ENCODE peak calls at places on chromosomes 7 and 10, in six cellular contexts. One of them, this sample, is unnamed.

GRCh38 chr10:97543025-97543546 is 29.5 kb upstream of the ANKRD2 start:
- DNase-seq in left lung: peak
- DNase-seq in cardiac fibroblast: peak
- DNase-seq in vagina: peak
- DNase-seq in hepatocyte: peak
- DNase-seq in esophagus muscularis mucosa: no peak
- DNase-seq in this sample: no peak

GRCh38 chr7:35652124-35652523 is 42.8 kb downstream of the HERPUD2 start:
- DNase-seq in esophagus muscularis mucosa: no peak
- DNase-seq in vagina: no peak
- DNase-seq in hepatocyte: no peak
- DNase-seq in left lung: no peak
- DNase-seq in cardiac fibroblast: no peak
- DNase-seq in this sample: peak

GRCh38 chr7:7909376-7909775 is 59.2 kb upstream of the GLCCI1 start:
- DNase-seq in hepatocyte: no peak
- DNase-seq in vagina: no peak
- DNase-seq in cardiac fibroblast: no peak
- DNase-seq in left lung: no peak
- DNase-seq in esophagus muscularis mucosa: no peak
- DNase-seq in this sample: no peak

GRCh38 chr10:130772676-130773075 is 538.8 kb downstream of the TCERG1L start:
- DNase-seq in hepatocyte: no peak
- DNase-seq in vagina: no peak
- DNase-seq in esophagus muscularis mucosa: no peak
- DNase-seq in cardiac fibroblast: no peak
- DNase-seq in left lung: no peak
- DNase-seq in this sample: no peak

GRCh38 chr10:77319557-77319956 is 318.1 kb downstream of the KCNMA1 start:
- DNase-seq in hepatocyte: no peak
- DNase-seq in esophagus muscularis mucosa: no peak
- DNase-seq in cardiac fibroblast: peak
- DNase-seq in vagina: no peak
- DNase-seq in left lung: no peak
- DNase-seq in this sample: no peak

GRCh38 chr7:80493121-80493849 is 18.6 kb downstream of the GNAT3 start:
- DNase-seq in esophagus muscularis mucosa: no peak
- DNase-seq in cardiac fibroblast: no peak
- DNase-seq in left lung: no peak
- DNase-seq in vagina: no peak
- DNase-seq in hepatocyte: no peak
- DNase-seq in this sample: no peak

GRCh38 chr10:26215923-26216576 is 524 bp upstream of the GAD2 start:
- DNase-seq in esophagus muscularis mucosa: peak
- DNase-seq in hepatocyte: peak
- DNase-seq in cardiac fibroblast: peak
- DNase-seq in vagina: no peak
- DNase-seq in left lung: peak
- DNase-seq in this sample: no peak

GRCh38 chr7:38890597-38890996 is 18.4 kb downstream of the VPS41 start:
- DNase-seq in hepatocyte: no peak
- DNase-seq in cardiac fibroblast: no peak
- DNase-seq in vagina: no peak
- DNase-seq in left lung: no peak
- DNase-seq in esophagus muscularis mucosa: no peak
- DNase-seq in this sample: no peak

GRCh38 chr7:81515009-81515408 is 254.8 kb downstream of the HGF start:
- DNase-seq in hepatocyte: no peak
- DNase-seq in left lung: no peak
- DNase-seq in vagina: no peak
- DNase-seq in cardiac fibroblast: peak
- DNase-seq in esophagus muscularis mucosa: no peak
- DNase-seq in this sample: no peak

GRCh38 chr10:119538632-119539358 is 3.7 kb downstream of the RGS10 start:
- DNase-seq in esophagus muscularis mucosa: no peak
- DNase-seq in left lung: no peak
- DNase-seq in cardiac fibroblast: no peak
- DNase-seq in vagina: no peak
- DNase-seq in hepatocyte: no peak
- DNase-seq in this sample: no peak

GRCh38 chr10:113232928-113233511 is 283.0 kb downstream of the TCF7L2 start:
- DNase-seq in cardiac fibroblast: no peak
- DNase-seq in vagina: no peak
- DNase-seq in esophagus muscularis mucosa: peak
- DNase-seq in left lung: no peak
- DNase-seq in hepatocyte: no peak
- DNase-seq in this sample: no peak

GRCh38 chr7:79912213-79912633 is 222.4 kb upstream of the GNAI1 start:
- DNase-seq in vagina: no peak
- DNase-seq in cardiac fibroblast: no peak
- DNase-seq in left lung: no peak
- DNase-seq in esophagus muscularis mucosa: no peak
- DNase-seq in hepatocyte: no peak
- DNase-seq in this sample: no peak

GRCh38 chr10:71084818-71085126 is 127.6 kb upstream of the UNC5B start:
- DNase-seq in left lung: no peak
- DNase-seq in vagina: peak
- DNase-seq in esophagus muscularis mucosa: peak
- DNase-seq in cardiac fibroblast: no peak
- DNase-seq in hepatocyte: no peak
- DNase-seq in this sample: no peak

GRCh38 chr10:65194555-65194954 is 1673.4 kb downstream of the REEP3 start:
- DNase-seq in esophagus muscularis mucosa: no peak
- DNase-seq in vagina: no peak
- DNase-seq in hepatocyte: peak
- DNase-seq in left lung: no peak
- DNase-seq in cardiac fibroblast: peak
- DNase-seq in this sample: no peak

GRCh38 chr10:121999301-121999700 is 10.3 kb downstream of the TACC2 start:
- DNase-seq in left lung: no peak
- DNase-seq in hepatocyte: no peak
- DNase-seq in esophagus muscularis mucosa: no peak
- DNase-seq in vagina: no peak
- DNase-seq in cardiac fibroblast: no peak
- DNase-seq in this sample: no peak

GRCh38 chr10:15427836-15428414 is 56.8 kb upstream of the FAM171A1 start:
- DNase-seq in hepatocyte: peak
- DNase-seq in cardiac fibroblast: peak
- DNase-seq in vagina: no peak
- DNase-seq in esophagus muscularis mucosa: no peak
- DNase-seq in left lung: no peak
- DNase-seq in this sample: no peak

GRCh38 chr10:52212062-52212461 is 102.0 kb upstream of the DKK1 start:
- DNase-seq in esophagus muscularis mucosa: no peak
- DNase-seq in vagina: no peak
- DNase-seq in hepatocyte: peak
- DNase-seq in left lung: no peak
- DNase-seq in cardiac fibroblast: peak
- DNase-seq in this sample: no peak

GRCh38 chr7:97075928-97076327 is 41.6 kb upstream of the SDHAF3 start:
- DNase-seq in cardiac fibroblast: no peak
- DNase-seq in esophagus muscularis mucosa: no peak
- DNase-seq in left lung: no peak
- DNase-seq in hepatocyte: no peak
- DNase-seq in vagina: no peak
- DNase-seq in this sample: no peak

GRCh38 chr10:130790339-130790738 is 521.2 kb downstream of the TCERG1L start:
- DNase-seq in hepatocyte: no peak
- DNase-seq in esophagus muscularis mucosa: no peak
- DNase-seq in left lung: no peak
- DNase-seq in vagina: no peak
- DNase-seq in cardiac fibroblast: no peak
- DNase-seq in this sample: no peak

GRCh38 chr7:37558320-37558719 is 109.7 kb upstream of the ELMO1 start:
- DNase-seq in vagina: no peak
- DNase-seq in hepatocyte: no peak
- DNase-seq in left lung: no peak
- DNase-seq in esophagus muscularis mucosa: no peak
- DNase-seq in cardiac fibroblast: no peak
- DNase-seq in this sample: no peak

GRCh38 chr10:128220011-128220410 is 93.8 kb upstream of the MKI67 start:
- DNase-seq in hepatocyte: peak
- DNase-seq in esophagus muscularis mucosa: no peak
- DNase-seq in vagina: no peak
- DNase-seq in left lung: no peak
- DNase-seq in cardiac fibroblast: no peak
- DNase-seq in this sample: no peak

GRCh38 chr7:98202367-98203195 is 8.7 kb upstream of the BHLHA15 start:
- DNase-seq in vagina: peak
- DNase-seq in cardiac fibroblast: no peak
- DNase-seq in hepatocyte: no peak
- DNase-seq in left lung: no peak
- DNase-seq in esophagus muscularis mucosa: no peak
- DNase-seq in this sample: no peak

GRCh38 chr10:122854648-122855047 is 9.0 kb upstream of the CUZD1 start:
- DNase-seq in hepatocyte: no peak
- DNase-seq in vagina: no peak
- DNase-seq in cardiac fibroblast: peak
- DNase-seq in esophagus muscularis mucosa: no peak
- DNase-seq in left lung: no peak
- DNase-seq in this sample: no peak

GRCh38 chr7:30983042-30983913 is 19.5 kb downstream of the GHRHR start:
- DNase-seq in vagina: no peak
- DNase-seq in cardiac fibroblast: peak
- DNase-seq in esophagus muscularis mucosa: peak
- DNase-seq in left lung: peak
- DNase-seq in hepatocyte: peak
- DNase-seq in this sample: peak

GRCh38 chr7:50304911-50305621 is 550 bp downstream of the IKZF1 start:
- DNase-seq in hepatocyte: no peak
- DNase-seq in cardiac fibroblast: no peak
- DNase-seq in esophagus muscularis mucosa: no peak
- DNase-seq in left lung: peak
- DNase-seq in vagina: no peak
- DNase-seq in this sample: peak

GRCh38 chr10:96632974-96633373 is 46.2 kb upstream of the TM9SF3 start:
- DNase-seq in hepatocyte: peak
- DNase-seq in vagina: no peak
- DNase-seq in esophagus muscularis mucosa: no peak
- DNase-seq in left lung: no peak
- DNase-seq in cardiac fibroblast: no peak
- DNase-seq in this sample: no peak

GRCh38 chr7:145184956-145185355 is 349.1 kb upstream of the TPK1 start:
- DNase-seq in hepatocyte: no peak
- DNase-seq in cardiac fibroblast: no peak
- DNase-seq in vagina: no peak
- DNase-seq in left lung: no peak
- DNase-seq in esophagus muscularis mucosa: no peak
- DNase-seq in this sample: no peak

GRCh38 chr10:73878365-73878764 is 4.0 kb upstream of the CAMK2G start:
- DNase-seq in esophagus muscularis mucosa: no peak
- DNase-seq in hepatocyte: no peak
- DNase-seq in vagina: no peak
- DNase-seq in left lung: no peak
- DNase-seq in cardiac fibroblast: no peak
- DNase-seq in this sample: no peak

GRCh38 chr10:21464134-21464533 is 61.3 kb downstream of the SKIDA1 start:
- DNase-seq in vagina: no peak
- DNase-seq in hepatocyte: no peak
- DNase-seq in left lung: no peak
- DNase-seq in cardiac fibroblast: peak
- DNase-seq in esophagus muscularis mucosa: no peak
- DNase-seq in this sample: no peak

GRCh38 chr7:32102432-32102851 is 32.2 kb upstream of the PDE1C start:
- DNase-seq in left lung: no peak
- DNase-seq in esophagus muscularis mucosa: no peak
- DNase-seq in cardiac fibroblast: no peak
- DNase-seq in hepatocyte: no peak
- DNase-seq in vagina: no peak
- DNase-seq in this sample: no peak

DNA sequence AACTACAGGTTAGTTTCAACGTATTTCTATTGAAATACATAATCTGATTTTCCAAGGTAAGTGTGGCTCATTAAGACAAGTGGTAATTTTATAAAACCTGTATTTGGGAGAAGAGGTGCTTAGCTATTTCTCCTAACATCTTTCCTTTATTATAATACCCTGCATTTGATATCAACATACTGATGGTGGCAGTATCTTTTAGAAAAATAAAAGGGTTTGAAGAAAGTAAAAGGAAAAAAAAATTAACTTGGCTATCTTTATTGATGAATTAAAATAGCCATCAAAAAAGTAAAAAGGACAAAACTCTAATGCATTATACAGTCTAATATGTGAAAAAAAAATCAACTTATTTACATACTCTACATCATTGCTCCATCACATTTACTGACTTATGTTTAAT is 68.0 kb downstream of the NRBF2 start:
- DNase-seq in cardiac fibroblast: no peak
- DNase-seq in vagina: no peak
- DNase-seq in hepatocyte: no peak
- DNase-seq in esophagus muscularis mucosa: no peak
- DNase-seq in left lung: no peak
- DNase-seq in this sample: no peak
- TF ChIP-seq CTCF in cardiac fibroblast: no peak
- TF ChIP-seq CTCF in vagina: no peak
- TF ChIP-seq CTCF in hepatocyte: no peak
- TF ChIP-seq CTCF in esophagus muscularis mucosa: no peak
- TF ChIP-seq CTCF in left lung: no peak
- TF ChIP-seq CTCF in this sample: no peak

GRCh38 chr7:11835260-11835659 is 3.3 kb upstream of the THSD7A start:
- DNase-seq in esophagus muscularis mucosa: no peak
- DNase-seq in vagina: no peak
- DNase-seq in cardiac fibroblast: peak
- DNase-seq in hepatocyte: no peak
- DNase-seq in left lung: no peak
- DNase-seq in this sample: no peak
- TF ChIP-seq CTCF in esophagus muscularis mucosa: peak
- TF ChIP-seq CTCF in vagina: peak
- TF ChIP-seq CTCF in cardiac fibroblast: peak
- TF ChIP-seq CTCF in hepatocyte: peak
- TF ChIP-seq CTCF in left lung: no peak
- TF ChIP-seq CTCF in this sample: no peak

DNA sequence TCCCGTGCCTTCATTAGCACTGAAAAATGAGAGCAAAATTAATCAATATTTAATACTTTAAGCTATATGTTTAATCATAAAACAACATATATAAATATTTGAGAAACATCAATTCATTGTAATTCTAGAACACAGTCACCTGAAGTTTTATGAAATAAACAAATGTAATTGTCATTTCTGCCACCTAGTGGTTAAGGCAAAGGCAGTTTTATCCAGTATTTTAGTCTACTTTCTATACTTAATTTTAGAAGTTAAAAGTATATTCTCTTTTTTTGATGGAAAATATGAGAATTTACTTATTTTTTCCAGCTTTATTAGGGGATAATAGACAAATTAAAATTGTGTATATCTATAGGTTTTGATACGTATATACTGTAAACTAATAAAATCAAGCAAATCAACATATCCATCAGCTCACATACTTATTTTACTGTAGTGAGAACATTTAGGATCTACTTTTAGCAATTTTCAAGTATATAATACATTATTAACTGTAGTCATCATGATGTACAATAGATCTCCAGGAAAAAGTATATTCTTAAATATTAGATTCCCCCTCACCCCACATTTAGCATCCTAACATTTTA is 16.9 kb downstream of the PCGF6 start:
- DNase-seq in cardiac fibroblast: peak
- DNase-seq in esophagus muscularis mucosa: no peak
- DNase-seq in left lung: no peak
- DNase-seq in vagina: no peak
- DNase-seq in hepatocyte: peak
- DNase-seq in this sample: no peak
- TF ChIP-seq CTCF in cardiac fibroblast: peak
- TF ChIP-seq CTCF in esophagus muscularis mucosa: peak
- TF ChIP-seq CTCF in left lung: peak
- TF ChIP-seq CTCF in vagina: peak
- TF ChIP-seq CTCF in hepatocyte: peak
- TF ChIP-seq CTCF in this sample: peak

GRCh38 chr7:24835643-24836042 is 78.4 kb upstream of the GSDME start:
- DNase-seq in left lung: no peak
- DNase-seq in vagina: no peak
- DNase-seq in cardiac fibroblast: no peak
- DNase-seq in esophagus muscularis mucosa: no peak
- DNase-seq in hepatocyte: no peak
- DNase-seq in this sample: no peak
- TF ChIP-seq CTCF in left lung: no peak
- TF ChIP-seq CTCF in vagina: no peak
- TF ChIP-seq CTCF in cardiac fibroblast: no peak
- TF ChIP-seq CTCF in esophagus muscularis mucosa: no peak
- TF ChIP-seq CTCF in hepatocyte: no peak
- TF ChIP-seq CTCF in this sample: no peak